ENCODE peak calls at places on chromosomes 2 and 18, in seven cellular contexts. Y is brain microvascular endothelial cell, V is NB4, P is neural crest cell, J is endothelial cell of umbilical vein, H is IMR-90, K is uterus. M is an unnamed sample.

GRCh38 chr2:117976581-117976980 is 37.3 kb downstream of the CCDC93 start:
- DNase-seq in Y (no peak), V (no peak), P (no peak), J (no peak), H (no peak), K (no peak), M (no peak)

GRCh38 chr18:43869451-43870008 is 592.2 kb upstream of the SYT4 start:
- DNase-seq in Y (peak), V (no peak), P (no peak), J (peak), H (peak), K (no peak), M (peak)

GRCh38 chr18:55863876-55864275 is 275.9 kb upstream of the TCF4 start:
- DNase-seq in Y (no peak), V (no peak), P (no peak), J (peak), H (peak), K (no peak), M (peak)

GRCh38 chr18:47928466-47928865 is 2.0 kb downstream of the SMAD2 start:
- DNase-seq in Y (no peak), V (no peak), P (no peak), J (peak), H (peak), K (no peak), M (no peak)

GRCh38 chr2:28616618-28617017 is 120.8 kb downstream of the PLB1 start:
- DNase-seq in Y (no peak), V (no peak), P (no peak), J (no peak), H (peak), K (no peak), M (no peak)

GRCh38 chr2:25323042-25323514 is 18.6 kb downstream of the DNMT3A start:
- DNase-seq in Y (peak), V (no peak), P (peak), J (no peak), H (peak), K (no peak), M (no peak)

GRCh38 chr18:2914844-2915243 is 68.0 kb downstream of the EMILIN2 start:
- DNase-seq in Y (no peak), V (no peak), P (no peak), J (no peak), H (peak), K (no peak), M (no peak)

GRCh38 chr18:80159713-80160636 is 50.9 kb downstream of the ADNP2 start:
- DNase-seq in Y (no peak), V (peak), P (no peak), J (peak), H (no peak), K (no peak), M (no peak)

GRCh38 chr2:233460726-233461431 is 105.7 kb downstream of the USP40 start:
- DNase-seq in Y (no peak), V (no peak), P (no peak), J (no peak), H (no peak), K (no peak), M (no peak)

GRCh38 chr2:233456111-233456510 is 101.8 kb downstream of the DGKD start:
- DNase-seq in Y (no peak), V (no peak), P (no peak), J (no peak), H (no peak), K (no peak), M (no peak)

GRCh38 chr2:60368437-60368836 is 185.0 kb downstream of the BCL11A start:
- DNase-seq in Y (no peak), V (no peak), P (no peak), J (no peak), H (no peak), K (no peak), M (no peak)

GRCh38 chr2:35873921-35874320 is 481.7 kb upstream of the CRIM1 start:
- DNase-seq in Y (no peak), V (peak), P (no peak), J (peak), H (no peak), K (no peak), M (no peak)

GRCh38 chr2:181105562-181105961 is 125.2 kb downstream of the UBE2E3 start:
- DNase-seq in Y (no peak), V (no peak), P (no peak), J (no peak), H (no peak), K (no peak), M (no peak)

GRCh38 chr2:60317029-60317386 is 236.4 kb downstream of the BCL11A start:
- DNase-seq in Y (no peak), V (no peak), P (no peak), J (no peak), H (no peak), K (no peak), M (no peak)

GRCh38 chr2:45241061-45241561 is 231.9 kb upstream of the SIX2 start:
- DNase-seq in Y (peak), V (no peak), P (no peak), J (peak), H (peak), K (no peak), M (peak)

GRCh38 chr2:106163948-106164580 is 30.0 kb downstream of the UXS1 start:
- DNase-seq in Y (peak), V (no peak), P (no peak), J (no peak), H (peak), K (no peak), M (no peak)

GRCh38 chr2:8692783-8693768 is 11.2 kb downstream of the ID2 start:
- DNase-seq in Y (no peak), V (peak), P (peak), J (peak), H (no peak), K (no peak), M (no peak)

GRCh38 chr2:171598713-171599319 is 76.5 kb downstream of the CYBRD1 start:
- DNase-seq in Y (peak), V (peak), P (peak), J (peak), H (peak), K (no peak), M (peak)

GRCh38 chr2:149924549-149925213 is 337.1 kb upstream of the MMADHC start:
- DNase-seq in Y (no peak), V (no peak), P (no peak), J (no peak), H (peak), K (no peak), M (no peak)

GRCh38 chr18:36501100-36501499 is 203.6 kb downstream of the FHOD3 start:
- DNase-seq in Y (no peak), V (no peak), P (no peak), J (no peak), H (no peak), K (no peak), M (no peak)

GRCh38 chr2:70732736-70733427 is 35.1 kb downstream of the ADD2 start:
- DNase-seq in Y (no peak), V (no peak), P (no peak), J (no peak), H (no peak), K (no peak), M (no peak)

GRCh38 chr2:11155326-11156059 is at the start of gene SLC66A3:
- DNase-seq in Y (peak), V (peak), P (no peak), J (peak), H (peak), K (no peak), M (peak)

GRCh38 chr2:70946832-70947442 is 11.2 kb downstream of the ATP6V1B1 start:
- DNase-seq in Y (peak), V (peak), P (peak), J (peak), H (peak), K (peak), M (peak)

GRCh38 chr2:154762638-154763037 is 64.1 kb downstream of the KCNJ3 start:
- DNase-seq in Y (no peak), V (no peak), P (no peak), J (no peak), H (no peak), K (no peak), M (no peak)

GRCh38 chr2:155525194-155525593 is 807.3 kb downstream of the NR4A2 start:
- DNase-seq in Y (no peak), V (no peak), P (no peak), J (no peak), H (no peak), K (no peak), M (peak)

GRCh38 chr18:2304378-2305175 is 266.7 kb downstream of the METTL4 start:
- DNase-seq in Y (peak), V (no peak), P (no peak), J (peak), H (peak), K (no peak), M (peak)

DNA sequence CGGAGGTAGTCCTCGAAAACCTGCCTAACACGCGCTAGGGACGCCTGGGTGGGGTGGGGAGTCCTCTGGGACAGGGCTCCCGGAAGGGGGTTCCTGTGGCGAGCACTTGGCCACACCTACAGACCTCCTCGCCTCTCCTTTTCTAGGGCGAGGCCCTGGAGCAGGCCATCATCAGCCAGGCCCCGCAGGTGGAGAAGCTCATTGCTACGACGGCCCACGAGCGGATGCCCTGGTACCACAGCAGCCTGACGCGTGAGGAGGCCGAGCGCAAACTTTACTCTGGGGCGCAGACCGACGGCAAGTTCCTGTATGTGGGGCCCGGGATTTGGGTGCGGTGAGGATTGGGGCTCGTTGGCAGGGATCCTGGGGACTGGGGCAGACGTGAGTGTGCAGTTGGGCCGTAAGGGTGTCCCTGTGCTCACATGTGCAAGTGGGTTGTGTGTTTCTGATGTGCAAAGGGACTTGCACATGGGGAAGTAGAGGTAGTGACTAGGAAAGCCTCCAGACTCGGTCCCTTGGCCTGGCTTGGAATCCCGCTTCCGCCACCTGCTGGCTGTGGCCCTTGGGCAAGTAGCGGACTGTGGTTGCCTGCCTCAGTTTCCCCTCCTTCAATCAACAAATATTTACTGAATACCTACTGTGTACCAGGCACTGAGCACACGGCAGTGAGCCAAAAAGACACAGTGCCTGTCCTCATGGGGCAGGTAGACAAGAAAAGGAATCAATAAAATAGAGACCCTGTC is 11.7 kb downstream of the ZAP70 start:
- DNase-seq in Y (no peak), V (no peak), P (no peak), J (no peak), H (no peak), K (no peak), M (no peak)
- TF ChIP-seq CTCF in Y (no peak), V (no peak), P (no peak), J (no peak), H (no peak), K (no peak), M (no peak)

GRCh38 chr2:99819766-99820165 is 322.6 kb downstream of the AFF3 start:
- DNase-seq in Y (no peak), V (peak), P (no peak), J (peak), H (no peak), K (no peak), M (no peak)
- TF ChIP-seq CTCF in Y (peak), V (no peak), P (no peak), J (peak), H (no peak), K (no peak), M (peak)

GRCh38 chr18:75390854-75391253 is 36.6 kb downstream of the SMIM21 start:
- DNase-seq in Y (no peak), V (no peak), P (no peak), J (no peak), H (no peak), K (no peak), M (no peak)

GRCh38 chr18:75395137-75395536 is 32.4 kb downstream of the SMIM21 start:
- DNase-seq in Y (no peak), V (no peak), P (no peak), J (no peak), H (no peak), K (no peak), M (no peak)

GRCh38 chr18:75391275-75392115 is 36.0 kb downstream of the SMIM21 start:
- DNase-seq in Y (no peak), V (no peak), P (no peak), J (no peak), H (no peak), K (no peak), M (no peak)

DNA sequence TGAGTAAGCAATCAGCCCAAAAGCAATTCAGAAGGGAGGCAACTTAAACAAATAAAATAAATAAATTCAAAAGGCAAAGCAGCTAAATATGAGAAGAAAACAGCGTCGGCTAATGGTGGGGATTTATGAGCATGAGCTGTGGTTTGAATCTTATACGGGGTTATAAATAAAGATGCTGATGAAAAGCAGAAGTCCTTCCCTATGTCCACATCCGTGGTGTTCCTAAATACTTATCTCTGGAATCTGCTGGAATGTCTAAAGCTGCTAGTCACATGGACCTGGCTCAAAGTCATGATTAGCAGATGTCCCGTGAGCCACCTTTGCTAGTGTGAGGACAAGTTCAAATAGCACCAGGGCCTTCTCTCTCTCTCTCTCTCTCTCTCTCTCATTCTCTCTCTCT is 33.8 kb downstream of the SMIM21 start:
- DNase-seq in Y (no peak), V (no peak), P (no peak), J (no peak), H (no peak), K (no peak), M (no peak)
- TF ChIP-seq CTCF in Y (no peak), V (no peak), P (no peak), J (no peak), H (no peak), K (no peak), M (no peak)

GRCh38 chr2:64641585-64641984 is 12.1 kb downstream of the SERTAD2 start:
- DNase-seq in Y (no peak), V (no peak), P (no peak), J (no peak), H (no peak), K (no peak), M (no peak)

GRCh38 chr2:64643838-64644219 is 9.9 kb downstream of the SERTAD2 start:
- DNase-seq in Y (no peak), V (no peak), P (no peak), J (no peak), H (no peak), K (no peak), M (no peak)

GRCh38 chr2:64646007-64646880 is 7.5 kb downstream of the SERTAD2 start:
- DNase-seq in Y (peak), V (peak), P (peak), J (peak), H (peak), K (peak), M (no peak)

GRCh38 chr2:64644240-64645013 is 9.3 kb downstream of the SERTAD2 start:
- DNase-seq in Y (peak), V (peak), P (peak), J (peak), H (peak), K (peak), M (no peak)

GRCh38 chr2:64645014-64645418 is 8.7 kb downstream of the SERTAD2 start:
- DNase-seq in Y (peak), V (peak), P (peak), J (peak), H (peak), K (peak), M (peak)
- TF ChIP-seq CTCF in Y (peak), V (no peak), P (no peak), J (peak), H (peak), K (peak), M (peak)

GRCh38 chr2:109616184-109616583 is 2.0 kb downstream of the SOWAHC start:
- DNase-seq in Y (no peak), V (no peak), P (no peak), J (no peak), H (no peak), K (no peak), M (no peak)

GRCh38 chr2:109613922-109614714 is at the start of the genes SEPTIN10 and SOWAHC:
- DNase-seq in Y (peak), V (peak), P (peak), J (peak), H (peak), K (peak), M (peak)

GRCh38 chr2:109614715-109615636 is 812 bp downstream of the SOWAHC start:
- DNase-seq in Y (no peak), V (no peak), P (peak), J (peak), H (no peak), K (peak), M (no peak)

GRCh38 chr2:109612991-109613921 is 510 bp downstream of the SEPTIN10 start:
- DNase-seq in Y (peak), V (peak), P (no peak), J (peak), H (peak), K (peak), M (no peak)

GRCh38 chr2:109615637-109616144 is 1.5 kb downstream of the SOWAHC start:
- DNase-seq in Y (no peak), V (no peak), P (no peak), J (no peak), H (no peak), K (no peak), M (no peak)
- TF ChIP-seq CTCF in Y (peak), V (no peak), P (no peak), J (peak), H (no peak), K (no peak), M (no peak)

DNA sequence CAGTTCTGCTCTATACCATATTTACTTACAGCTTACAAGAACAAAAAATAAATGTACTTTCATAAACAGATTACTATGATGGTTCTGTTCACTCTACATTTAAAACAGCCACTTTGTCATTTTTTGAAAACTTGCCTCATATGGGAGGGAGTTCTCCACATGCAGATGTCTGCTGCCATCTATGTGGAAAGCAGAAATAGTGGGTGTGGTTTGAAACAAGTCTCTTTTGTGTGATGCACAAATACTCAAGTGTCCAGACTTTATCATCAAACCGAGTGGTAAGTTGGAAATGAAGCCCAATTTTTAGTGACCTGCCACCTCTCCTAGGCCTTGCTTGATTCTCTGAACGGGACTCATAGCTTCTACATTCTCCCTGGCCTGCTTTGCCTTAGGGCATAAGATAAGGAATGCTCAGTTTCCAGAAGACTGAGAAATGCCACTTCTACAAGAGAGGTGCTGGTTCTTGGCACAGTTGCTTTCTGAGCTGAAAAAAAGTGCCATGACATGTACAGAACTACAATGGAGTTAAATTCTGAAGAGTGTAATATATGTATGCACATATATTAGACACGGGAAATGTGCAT is 221.1 kb downstream of the SLC8A1 start:
- DNase-seq in Y (no peak), V (no peak), P (no peak), J (no peak), H (no peak), K (no peak), M (no peak)
- TF ChIP-seq CTCF in Y (no peak), V (no peak), P (no peak), J (no peak), H (no peak), K (no peak), M (peak)

GRCh38 chr2:127810637-127811396 is at the start of gene WDR33:
- DNase-seq in Y (peak), V (peak), P (peak), J (peak), H (peak), K (peak), M (peak)
- TF ChIP-seq CTCF in Y (peak), V (no peak), P (no peak), J (no peak), H (peak), K (no peak), M (peak)

DNA sequence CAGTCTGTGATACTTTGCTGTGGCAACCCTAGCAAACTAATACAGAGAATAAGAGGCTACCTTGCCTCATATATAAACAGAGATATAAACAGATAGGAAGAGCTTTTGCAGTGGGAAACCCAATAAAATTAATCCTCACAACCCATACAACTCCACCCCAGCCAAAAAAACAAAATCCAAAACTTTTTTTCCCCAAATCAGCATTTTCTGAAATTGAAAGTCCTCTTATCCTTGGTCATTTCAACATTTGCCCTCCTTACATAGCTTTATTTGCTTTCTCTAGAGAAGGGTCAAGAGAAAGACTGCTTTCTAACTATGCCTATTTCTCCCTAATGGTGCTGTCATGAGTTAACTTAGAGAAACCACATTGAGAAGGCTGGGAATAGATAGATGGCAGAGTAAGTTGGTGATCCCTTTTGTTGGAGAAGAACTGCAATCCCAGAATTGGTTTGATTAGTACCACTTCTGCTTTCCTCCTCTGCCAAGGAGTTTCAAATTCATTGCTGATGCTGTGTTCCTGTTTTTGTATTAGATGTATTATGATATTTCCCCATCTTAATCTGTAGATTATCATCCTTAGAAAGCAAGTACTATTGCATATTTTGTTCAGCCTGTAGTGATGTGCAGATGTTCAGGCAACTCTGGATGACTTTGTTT is 76.5 kb upstream of the B3GNT2 start:
- DNase-seq in Y (no peak), V (peak), P (no peak), J (no peak), H (no peak), K (no peak), M (no peak)
- TF ChIP-seq CTCF in Y (no peak), V (no peak), P (no peak), J (no peak), H (no peak), K (no peak), M (no peak)

M was measured in retinal pigment epithelial cell.